ENCODE peak calls at places on chromosomes 4 and X, in seven cellular contexts. G is IMR-90, W is A549, A is upper lobe of right lung, B is cardiac muscle cell, P is foreskin keratinocyte, V is uterus. C is an unnamed sample.

GRCh38 chr4:2256781-2257191 is 5.1 kb downstream of the MXD4 start:
- DNase-seq in G (no peak), W (no peak), A (peak; percentile 75), B (no peak), P (no peak), V (peak; percentile 58), C (no peak)

GRCh38 chr4:56821394-56822263 is at the start of gene SPINK2:
- DNase-seq in G (no peak), W (peak; percentile 61), A (peak; percentile 78), B (peak; percentile 74), P (no peak), V (no peak), C (peak; percentile 73)

GRCh38 chrX:68998716-68999115 is 166.5 kb downstream of the PJA1 start:
- DNase-seq in G (no peak), W (no peak), A (no peak), B (no peak), P (peak; percentile 31), V (no peak), C (no peak)

GRCh38 chrX:28787206-28787605 is 200.0 kb downstream of the IL1RAPL1 start:
- DNase-seq in G (peak; percentile 84), W (peak; percentile 2), A (no peak), B (no peak), P (peak; percentile 42), V (no peak), C (peak; percentile 36)

GRCh38 chr4:180084561-180084960 is 2158.6 kb upstream of the TENM3 start:
- DNase-seq in G (peak; percentile 43), W (no peak), A (no peak), B (no peak), P (no peak), V (no peak), C (no peak)

GRCh38 chr4:181909368-181909767 is 333.8 kb upstream of the TENM3 start:
- DNase-seq in G (peak; percentile 91), W (no peak), A (no peak), B (peak; percentile 11), P (peak; percentile 59), V (no peak), C (peak; percentile 14)

GRCh38 chrX:68199062-68199848 is 234.0 kb downstream of the OPHN1 start:
- DNase-seq in G (no peak), W (no peak), A (no peak), B (no peak), P (no peak), V (no peak), C (no peak)

GRCh38 chrX:116409224-116409623 is 27.2 kb upstream of the SLC6A14 start:
- DNase-seq in G (no peak), W (no peak), A (no peak), B (no peak), P (no peak), V (no peak), C (no peak)

GRCh38 chr4:87551361-87551760 is 22.2 kb upstream of the SPARCL1 start:
- DNase-seq in G (no peak), W (no peak), A (no peak), B (no peak), P (no peak), V (no peak), C (no peak)

GRCh38 chr4:7512428-7512827 is 77.7 kb upstream of the PSAPL1 start:
- DNase-seq in G (no peak), W (no peak), A (no peak), B (no peak), P (no peak), V (no peak), C (no peak)

GRCh38 chr4:38804654-38805295 is at the start of gene TLR1:
- DNase-seq in G (peak; percentile 64), W (no peak), A (no peak), B (peak; percentile 8), P (no peak), V (no peak), C (peak; percentile 15)

GRCh38 chrX:123773258-123773978 is 40.6 kb upstream of the THOC2 start:
- DNase-seq in G (no peak), W (no peak), A (no peak), B (no peak), P (no peak), V (no peak), C (no peak)

GRCh38 chrX:106481341-106481740 is 130.4 kb upstream of the RADX start:
- DNase-seq in G (peak; percentile 41), W (peak; percentile 3), A (no peak), B (peak; percentile 79), P (peak; percentile 3), V (no peak), C (peak; percentile 13)

GRCh38 chr4:176653406-176654220 is 139.1 kb downstream of the VEGFC start:
- DNase-seq in G (peak; percentile 31), W (no peak), A (no peak), B (no peak), P (no peak), V (no peak), C (no peak)

GRCh38 chrX:117910216-117910615 is 206.4 kb downstream of the KLHL13 start:
- DNase-seq in G (peak; percentile 31), W (no peak), A (no peak), B (no peak), P (no peak), V (no peak), C (no peak)

GRCh38 chr4:7108046-7108625 is 40.3 kb upstream of the GRPEL1 start:
- DNase-seq in G (no peak), W (no peak), A (peak; percentile 55), B (no peak), P (no peak), V (no peak), C (no peak)

GRCh38 chr4:169485791-169486742 is 126.3 kb downstream of the NEK1 start:
- DNase-seq in G (peak; percentile 71), W (peak; percentile 13), A (no peak), B (peak; percentile 38), P (peak; percentile 15), V (peak; percentile 18), C (peak; percentile 24)

GRCh38 chr4:8559524-8560264 is 20.5 kb upstream of the GPR78 start:
- DNase-seq in G (no peak), W (no peak), A (peak; percentile 26), B (no peak), P (no peak), V (no peak), C (no peak)

GRCh38 chr4:130675262-130675661 is 1579.3 kb downstream of the C4orf33 start:
- DNase-seq in G (no peak), W (no peak), A (no peak), B (no peak), P (no peak), V (no peak), C (no peak)

DNA sequence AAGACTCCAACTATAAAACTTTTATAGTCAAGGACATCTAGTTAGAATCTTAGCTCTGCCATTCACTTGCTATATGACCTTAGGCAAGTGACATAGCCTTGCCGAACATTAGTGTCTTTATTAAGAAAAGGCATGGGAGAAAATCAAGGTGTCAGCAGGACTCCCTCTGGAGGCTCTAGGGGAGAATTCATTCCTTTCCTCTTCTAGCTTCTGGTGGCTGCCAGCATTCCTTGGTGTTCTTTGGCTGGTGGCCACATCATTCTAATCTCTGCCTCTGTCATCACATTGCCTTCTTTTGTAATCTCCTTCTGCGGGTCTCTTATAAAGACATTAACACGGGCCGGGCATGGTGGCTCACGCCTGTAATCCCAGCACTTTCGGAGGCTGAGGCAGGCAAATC is 99.8 kb downstream of the PPP1R2C start:
- DNase-seq in G (no peak), W (no peak), A (no peak), B (no peak), P (no peak), V (no peak), C (no peak)
- TF ChIP-seq CTCF in G (no peak), W (no peak), A (no peak), B (peak; percentile 38), P (peak; percentile 25), V (no peak), C (no peak)

GRCh38 chr4:72933029-72933428 is 136.5 kb downstream of the COX18 start:
- DNase-seq in G (no peak), W (no peak), A (no peak), B (no peak), P (no peak), V (no peak), C (no peak)
- H3K27ac ChIP-seq in G (no peak overlapping the region), W (no peak overlapping the region), A (no peak overlapping the region), B (no peak overlapping the region), P (no peak overlapping the region), V (no peak overlapping the region), C (no peak overlapping the region)

DNA sequence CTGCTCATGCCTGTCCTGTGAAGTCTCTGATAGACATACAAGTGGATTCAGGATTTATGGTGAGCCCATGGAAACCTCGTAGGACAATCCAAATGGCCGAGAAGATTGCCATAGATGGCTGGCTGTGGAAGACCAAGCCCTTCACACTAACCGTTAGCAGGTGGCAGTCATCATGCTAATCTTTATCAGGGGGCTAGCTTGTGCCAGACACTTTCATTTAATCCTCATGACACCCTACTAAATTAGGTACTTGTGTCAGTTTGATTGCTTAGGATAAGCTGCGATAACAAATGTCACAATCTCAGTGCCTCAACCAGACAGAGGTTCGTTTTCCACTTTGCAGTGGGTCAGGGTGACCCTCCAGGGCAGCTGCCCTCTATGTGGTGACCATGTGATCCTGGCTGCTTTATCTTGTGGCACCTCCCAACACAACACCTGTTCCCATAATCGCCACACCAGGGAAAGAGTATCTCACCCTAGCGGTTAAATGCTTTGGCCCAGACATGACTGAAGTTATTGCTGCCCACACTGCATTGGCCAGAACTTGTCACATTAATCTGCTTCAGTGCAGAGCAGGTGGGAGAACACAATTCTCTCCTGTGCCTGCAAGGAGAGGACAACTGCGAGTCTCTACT is 60.8 kb downstream of the REPS2 start:
- DNase-seq in G (no peak), W (peak; percentile 10), A (no peak), B (peak; percentile 23), P (no peak), V (no peak), C (no peak)
- TF ChIP-seq CTCF in G (no peak), W (peak; percentile 14), A (peak; percentile 26), B (peak; percentile 33), P (peak; percentile 37), V (no peak), C (no peak)

DNA sequence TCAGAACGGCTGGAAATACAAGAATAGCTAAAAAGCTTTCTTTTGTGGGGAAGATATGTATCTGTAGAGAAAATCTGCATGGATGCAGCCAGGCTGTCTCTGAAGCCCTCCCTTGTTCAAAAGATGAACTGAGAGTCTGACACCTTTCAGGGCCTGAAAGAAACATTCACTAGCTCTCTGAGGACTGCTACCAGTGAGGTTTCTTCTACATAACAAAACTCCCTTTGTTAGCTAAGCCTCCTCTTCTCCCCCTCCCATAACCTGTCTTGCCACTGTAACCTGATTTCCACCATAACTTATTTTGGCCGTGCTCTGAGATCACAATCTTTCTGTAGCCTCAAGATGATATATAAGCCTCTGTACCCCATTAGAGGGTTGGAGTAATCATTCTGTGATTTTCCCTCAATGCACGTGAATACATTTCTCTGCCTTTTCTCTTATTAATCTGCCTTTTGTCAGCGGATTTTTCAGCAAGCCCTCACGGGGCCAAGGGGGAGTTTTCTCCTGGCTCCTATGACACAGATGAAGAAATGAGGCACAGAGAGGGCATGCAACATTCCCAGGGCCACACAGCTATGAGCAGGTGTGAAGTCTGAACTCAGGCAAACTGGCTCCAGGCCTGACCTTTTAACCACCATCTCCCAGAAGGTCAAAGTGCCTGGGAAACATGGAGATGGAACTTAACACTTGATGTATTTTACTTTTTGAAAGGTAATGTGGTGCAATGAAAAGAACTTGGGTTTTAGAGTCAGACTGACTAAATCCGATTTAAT is 161.6 kb upstream of the PRDX4 start:
- DNase-seq in G (no peak), W (no peak), A (no peak), B (no peak), P (no peak), V (no peak), C (no peak)
- H3K27ac ChIP-seq in G (no peak overlapping the region), W (no peak overlapping the region), A (no peak overlapping the region), B (no peak overlapping the region), P (no peak overlapping the region), V (no peak overlapping the region), C (no peak overlapping the region)